ENCODE peak calls at places on chromosomes 4 and X, in eight cellular contexts. One of them, this sample, is unnamed. For H3K27me3, the result is how much of the 10 kb centered on the place peaks cover.

GRCh38 chr4:162683659-162684370 is 482.9 kb downstream of the NAF1 start:
- DNase-seq in K562: no peak
- DNase-seq in HCT116: no peak
- DNase-seq in heart left ventricle: no peak
- DNase-seq in upper lobe of left lung: no peak
- DNase-seq in uterus: no peak
- DNase-seq in right lobe of liver: no peak
- DNase-seq in IMR-90: no peak
- DNase-seq in this sample: no peak

GRCh38 chr4:28225689-28226353 is 1365.2 kb downstream of the STIM2 start:
- DNase-seq in K562: no peak
- DNase-seq in HCT116: no peak
- DNase-seq in heart left ventricle: no peak
- DNase-seq in upper lobe of left lung: no peak
- DNase-seq in uterus: no peak
- DNase-seq in right lobe of liver: no peak
- DNase-seq in IMR-90: no peak
- DNase-seq in this sample: no peak

GRCh38 chrX:23376581-23376980 is 41.9 kb downstream of the PTCHD1 start:
- DNase-seq in K562: no peak
- DNase-seq in HCT116: no peak
- DNase-seq in heart left ventricle: no peak
- DNase-seq in upper lobe of left lung: no peak
- DNase-seq in uterus: no peak
- DNase-seq in right lobe of liver: no peak
- DNase-seq in IMR-90: no peak
- DNase-seq in this sample: no peak

GRCh38 chr4:37604464-37604863 is 81.7 kb downstream of the RELL1 start:
- DNase-seq in K562: no peak
- DNase-seq in HCT116: peak
- DNase-seq in heart left ventricle: no peak
- DNase-seq in upper lobe of left lung: no peak
- DNase-seq in uterus: no peak
- DNase-seq in right lobe of liver: no peak
- DNase-seq in IMR-90: peak
- DNase-seq in this sample: no peak

GRCh38 chr4:131137196-131137595 is 2011.9 kb upstream of the PCDH10 start:
- DNase-seq in K562: no peak
- DNase-seq in HCT116: no peak
- DNase-seq in heart left ventricle: no peak
- DNase-seq in upper lobe of left lung: no peak
- DNase-seq in uterus: no peak
- DNase-seq in right lobe of liver: no peak
- DNase-seq in IMR-90: no peak
- DNase-seq in this sample: no peak

GRCh38 chr4:149823770-149824221 is 8.2 kb upstream of the IQCM start:
- DNase-seq in K562: no peak
- DNase-seq in HCT116: peak
- DNase-seq in heart left ventricle: no peak
- DNase-seq in upper lobe of left lung: no peak
- DNase-seq in uterus: no peak
- DNase-seq in right lobe of liver: no peak
- DNase-seq in IMR-90: peak
- DNase-seq in this sample: no peak

GRCh38 chrX:18119856-18120255 is 100.8 kb downstream of the BEND2 start:
- DNase-seq in K562: no peak
- DNase-seq in HCT116: no peak
- DNase-seq in heart left ventricle: no peak
- DNase-seq in upper lobe of left lung: no peak
- DNase-seq in uterus: no peak
- DNase-seq in right lobe of liver: no peak
- DNase-seq in IMR-90: no peak
- DNase-seq in this sample: no peak

GRCh38 chr4:84497220-84497834 is 1.8 kb downstream of the NKX6-1 start:
- DNase-seq in K562: no peak
- DNase-seq in HCT116: no peak
- DNase-seq in heart left ventricle: no peak
- DNase-seq in upper lobe of left lung: peak
- DNase-seq in uterus: no peak
- DNase-seq in right lobe of liver: no peak
- DNase-seq in IMR-90: peak
- DNase-seq in this sample: no peak

GRCh38 chr4:76374744-76375143 is 46.2 kb downstream of the CCDC158 start:
- DNase-seq in K562: no peak
- DNase-seq in HCT116: no peak
- DNase-seq in heart left ventricle: no peak
- DNase-seq in upper lobe of left lung: no peak
- DNase-seq in uterus: no peak
- DNase-seq in right lobe of liver: no peak
- DNase-seq in IMR-90: no peak
- DNase-seq in this sample: no peak

GRCh38 chrX:32851556-32851955 is 359.8 kb downstream of the DMD start:
- DNase-seq in K562: no peak
- DNase-seq in HCT116: no peak
- DNase-seq in heart left ventricle: no peak
- DNase-seq in upper lobe of left lung: no peak
- DNase-seq in uterus: no peak
- DNase-seq in right lobe of liver: no peak
- DNase-seq in IMR-90: no peak
- DNase-seq in this sample: no peak

GRCh38 chr4:8648296-8648695 is 55.7 kb downstream of the CPZ start:
- DNase-seq in K562: no peak
- DNase-seq in HCT116: no peak
- DNase-seq in heart left ventricle: no peak
- DNase-seq in upper lobe of left lung: no peak
- DNase-seq in uterus: no peak
- DNase-seq in right lobe of liver: no peak
- DNase-seq in IMR-90: no peak
- DNase-seq in this sample: no peak

GRCh38 chr4:11297201-11297600 is 131.5 kb downstream of the HS3ST1 start:
- DNase-seq in K562: no peak
- DNase-seq in HCT116: peak
- DNase-seq in heart left ventricle: no peak
- DNase-seq in upper lobe of left lung: no peak
- DNase-seq in uterus: no peak
- DNase-seq in right lobe of liver: no peak
- DNase-seq in IMR-90: no peak
- DNase-seq in this sample: no peak

GRCh38 chr4:56908206-56909082 is 744 bp downstream of the REST start:
- DNase-seq in K562: peak
- DNase-seq in HCT116: no peak
- DNase-seq in heart left ventricle: peak
- DNase-seq in upper lobe of left lung: peak
- DNase-seq in uterus: peak
- DNase-seq in right lobe of liver: peak
- DNase-seq in IMR-90: peak
- DNase-seq in this sample: peak

GRCh38 chr4:6204871-6205583 is 4.7 kb upstream of the JAKMIP1 start:
- DNase-seq in K562: no peak
- DNase-seq in HCT116: no peak
- DNase-seq in heart left ventricle: no peak
- DNase-seq in upper lobe of left lung: no peak
- DNase-seq in uterus: no peak
- DNase-seq in right lobe of liver: peak
- DNase-seq in IMR-90: no peak
- DNase-seq in this sample: no peak
- H3K27me3 ChIP-seq in K562: under half
- H3K27me3 ChIP-seq in HCT116: under half
- H3K27me3 ChIP-seq in heart left ventricle: under half
- H3K27me3 ChIP-seq in upper lobe of left lung: under half
- H3K27me3 ChIP-seq in uterus: under half
- H3K27me3 ChIP-seq in right lobe of liver: under half
- H3K27me3 ChIP-seq in IMR-90: under half
- H3K27me3 ChIP-seq in this sample: under half

DNA sequence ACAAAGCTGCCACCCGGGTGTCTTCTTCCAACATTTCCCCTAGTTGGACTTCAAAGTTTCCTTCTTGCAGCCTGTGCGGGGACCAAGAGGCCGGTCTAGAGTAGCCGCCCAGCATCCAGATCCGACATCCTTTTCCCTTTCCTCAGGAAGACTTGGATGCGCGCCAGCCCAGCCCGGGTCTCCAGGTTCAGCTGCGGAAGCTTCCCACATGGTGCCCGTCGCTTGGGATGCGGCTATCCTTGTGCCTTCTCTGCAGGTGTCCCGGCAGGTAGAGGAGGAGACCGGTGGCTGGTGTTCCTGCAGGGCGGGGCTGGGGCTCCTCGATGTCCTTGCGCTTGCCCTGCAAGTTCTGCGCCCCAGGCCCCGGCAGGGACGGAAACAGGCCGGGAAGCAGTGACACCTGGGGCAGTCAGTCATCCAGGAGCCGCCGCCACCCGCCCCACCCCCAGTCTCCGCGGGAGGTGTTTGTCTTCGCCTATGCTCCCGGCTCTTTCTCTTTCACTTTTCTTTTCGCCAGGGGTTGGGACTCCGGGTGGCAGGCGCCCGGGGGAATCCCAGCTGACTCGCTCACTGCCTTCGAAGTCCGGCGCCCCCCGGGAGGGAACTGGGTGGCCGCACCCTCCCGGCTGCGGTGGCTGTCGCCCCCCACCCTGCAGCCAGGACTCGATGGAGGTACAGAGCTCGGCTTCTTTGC is at the start of gene IL15:
- DNase-seq in K562: no peak
- DNase-seq in HCT116: peak
- DNase-seq in heart left ventricle: peak
- DNase-seq in upper lobe of left lung: peak
- DNase-seq in uterus: peak
- DNase-seq in right lobe of liver: peak
- DNase-seq in IMR-90: peak
- DNase-seq in this sample: peak
- TF ChIP-seq POLR2A in K562: no peak
- TF ChIP-seq POLR2A in HCT116: no peak
- TF ChIP-seq POLR2A in heart left ventricle: no peak
- TF ChIP-seq POLR2A in upper lobe of left lung: no peak
- TF ChIP-seq POLR2A in uterus: no peak
- TF ChIP-seq POLR2A in right lobe of liver: no peak
- TF ChIP-seq POLR2A in IMR-90: no peak
- TF ChIP-seq POLR2A in this sample: no peak

GRCh38 chr4:5857199-5857598 is 35.7 kb downstream of the CRMP1 start:
- DNase-seq in K562: no peak
- DNase-seq in HCT116: no peak
- DNase-seq in heart left ventricle: no peak
- DNase-seq in upper lobe of left lung: no peak
- DNase-seq in uterus: no peak
- DNase-seq in right lobe of liver: no peak
- DNase-seq in IMR-90: no peak
- DNase-seq in this sample: no peak

GRCh38 chr4:5852806-5853205 is 40.1 kb downstream of the CRMP1 start:
- DNase-seq in K562: no peak
- DNase-seq in HCT116: no peak
- DNase-seq in heart left ventricle: no peak
- DNase-seq in upper lobe of left lung: no peak
- DNase-seq in uterus: no peak
- DNase-seq in right lobe of liver: no peak
- DNase-seq in IMR-90: no peak
- DNase-seq in this sample: no peak

GRCh38 chr4:5851637-5852036 is 41.2 kb downstream of the CRMP1 start:
- DNase-seq in K562: no peak
- DNase-seq in HCT116: no peak
- DNase-seq in heart left ventricle: no peak
- DNase-seq in upper lobe of left lung: no peak
- DNase-seq in uterus: no peak
- DNase-seq in right lobe of liver: no peak
- DNase-seq in IMR-90: no peak
- DNase-seq in this sample: no peak
- H3K27ac ChIP-seq in K562: no peak
- H3K27ac ChIP-seq in HCT116: no peak
- H3K27ac ChIP-seq in heart left ventricle: no peak
- H3K27ac ChIP-seq in upper lobe of left lung: no peak
- H3K27ac ChIP-seq in uterus: no peak
- H3K27ac ChIP-seq in right lobe of liver: no peak
- H3K27ac ChIP-seq in IMR-90: no peak
- H3K27ac ChIP-seq in this sample: no peak

DNA sequence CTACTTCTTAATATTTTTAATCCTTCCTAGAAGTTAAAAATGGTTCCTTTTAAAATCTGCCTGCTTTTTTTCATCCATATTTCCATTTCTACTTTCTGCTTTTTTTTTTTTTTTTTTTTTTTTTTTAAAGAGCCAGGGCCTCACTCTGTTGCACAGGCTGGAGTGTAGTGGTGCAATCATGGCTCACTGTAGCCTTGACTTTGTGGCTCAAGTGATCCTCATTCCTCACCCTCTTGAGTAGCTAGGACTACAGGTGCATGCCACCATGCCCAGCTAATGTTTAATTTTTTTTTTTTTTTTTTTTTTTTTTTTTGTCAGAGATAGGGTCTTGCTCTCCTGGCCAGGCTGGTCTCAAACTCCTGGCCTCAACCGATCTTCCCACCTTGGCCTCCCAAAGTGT is 39.7 kb downstream of the MND1 start:
- DNase-seq in K562: no peak
- DNase-seq in HCT116: no peak
- DNase-seq in heart left ventricle: no peak
- DNase-seq in upper lobe of left lung: no peak
- DNase-seq in uterus: no peak
- DNase-seq in right lobe of liver: no peak
- DNase-seq in IMR-90: no peak
- DNase-seq in this sample: no peak
- H3K27me3 ChIP-seq in K562: under half
- H3K27me3 ChIP-seq in HCT116: under half
- H3K27me3 ChIP-seq in heart left ventricle: under half
- H3K27me3 ChIP-seq in upper lobe of left lung: under half
- H3K27me3 ChIP-seq in uterus: under half
- H3K27me3 ChIP-seq in right lobe of liver: under half
- H3K27me3 ChIP-seq in IMR-90: under half
- H3K27me3 ChIP-seq in this sample: under half